ENCODE peak calls at places on chromosomes 6 and 20, in seven cellular contexts. A is AG08396; K is hypothalamus; G is NCI-H1694; E is ureter; F is dorsolateral prefrontal cortex; C is CD4-positive, alpha-beta T cell. Z is an unnamed sample.
A peak's percentile ranks its signal among the peaks of the same experiment; 100 is the strongest.

GRCh38 chr6:5087389-5087788 is 2.2 kb downstream of the PPP1R3G start:
- DNase-seq in A (no peak), C (no peak), E (no peak), G (no peak), K (no peak), F (peak; percentile 36), Z (peak; percentile 27)

GRCh38 chr6:15922510-15923307 is 206.2 kb upstream of the MYLIP start:
- DNase-seq in E (no peak), C (no peak), A (peak; percentile 7), G (no peak), F (no peak), K (no peak), Z (no peak)

GRCh38 chr6:168089186-168090063 is 10.4 kb upstream of the FRMD1 start:
- DNase-seq in F (no peak), G (no peak), C (no peak), A (no peak), E (no peak), K (no peak), Z (no peak)

GRCh38 chr20:21719592-21720214 is 14.2 kb downstream of the PAX1 start:
- DNase-seq in A (peak; percentile 70), E (peak; percentile 72), F (peak; percentile 85), G (peak; percentile 42), C (no peak), K (no peak), Z (peak; percentile 19)

GRCh38 chr6:37566209-37566859 is 66.6 kb upstream of the CCDC167 start:
- DNase-seq in E (no peak), C (peak; percentile 78), K (no peak), A (peak; percentile 82), G (peak; percentile 69), F (peak; percentile 63), Z (no peak)

GRCh38 chr20:15555913-15556312 is 1017.3 kb downstream of the KIF16B start:
- DNase-seq in G (peak; percentile 28), A (no peak), K (no peak), E (no peak), C (no peak), F (no peak), Z (no peak)

GRCh38 chr6:136920858-136921520 is 1.1 kb upstream of the SLC35D3 start:
- DNase-seq in E (no peak), A (peak; percentile 36), F (no peak), C (no peak), K (no peak), G (no peak), Z (no peak)

GRCh38 chr6:89952696-89953095 is 58.4 kb downstream of the GJA10 start:
- DNase-seq in E (no peak), A (no peak), K (no peak), F (no peak), G (no peak), C (peak; percentile 48), Z (no peak)

GRCh38 chr6:45736134-45736533 is 279.5 kb downstream of the CLIC5 start:
- DNase-seq in A (no peak), F (no peak), K (no peak), G (no peak), C (no peak), E (no peak), Z (no peak)

GRCh38 chr6:31037692-31038091 is 27.4 kb downstream of the MUC22 start:
- DNase-seq in F (peak; percentile 44), K (no peak), C (no peak), E (no peak), G (no peak), A (peak; percentile 64), Z (no peak)

GRCh38 chr20:32626859-32627636 is 41.9 kb upstream of the NOL4L start:
- DNase-seq in G (no peak), C (peak; percentile 7), K (no peak), E (no peak), A (no peak), F (peak; percentile 65), Z (peak; percentile 65)

GRCh38 chr20:63698739-63699465 is 2.5 kb downstream of the TNFRSF6B start:
- DNase-seq in G (no peak), C (no peak), E (no peak), A (peak; percentile 94), F (no peak), K (no peak), Z (no peak)

GRCh38 chr6:10030942-10031537 is 383.8 kb downstream of the TFAP2A start:
- DNase-seq in C (no peak), A (no peak), G (peak; percentile 29), E (no peak), F (no peak), K (no peak), Z (no peak)

GRCh38 chr6:104253236-104253635 is 606.5 kb downstream of the HACE1 start:
- DNase-seq in K (no peak), A (no peak), G (no peak), E (no peak), F (no peak), C (no peak), Z (no peak)

GRCh38 chr20:25336561-25337422 is 53.8 kb downstream of the ABHD12 start:
- DNase-seq in E (peak; percentile 54), A (no peak), G (no peak), C (no peak), K (no peak), F (peak; percentile 57), Z (no peak)

GRCh38 chr6:4066029-4066755 is 12.7 kb downstream of the FAM217A start:
- DNase-seq in F (no peak), G (no peak), A (no peak), E (no peak), C (no peak), K (no peak), Z (no peak)

GRCh38 chr20:57459278-57459677 is 65.7 kb downstream of the CTCFL start:
- DNase-seq in K (no peak), F (peak; percentile 26), G (no peak), C (no peak), A (no peak), E (no peak), Z (no peak)

GRCh38 chr6:157964139-157964538 is 17.5 kb upstream of the SYNJ2 start:
- DNase-seq in E (no peak), G (no peak), C (no peak), A (no peak), F (no peak), K (no peak), Z (no peak)

GRCh38 chr6:7922596-7922995 is 12.0 kb upstream of the TXNDC5 start:
- DNase-seq in A (no peak), F (no peak), E (no peak), C (no peak), G (no peak), K (no peak), Z (no peak)

GRCh38 chr6:125659887-125660286 is 89.5 kb upstream of the HEY2 start:
- DNase-seq in G (no peak), E (no peak), F (no peak), C (no peak), A (no peak), K (no peak), Z (no peak)

GRCh38 chr6:4510906-4511625 is 265.1 kb upstream of the CDYL start:
- DNase-seq in E (no peak), C (no peak), G (no peak), A (no peak), F (no peak), K (no peak), Z (no peak)

GRCh38 chr20:44409132-44409600 is 53.7 kb downstream of the HNF4A start:
- DNase-seq in G (no peak), F (no peak), K (no peak), E (no peak), C (no peak), A (peak; percentile 68), Z (no peak)

GRCh38 chr20:63404129-63405085 is 43.3 kb upstream of the CHRNA4 start:
- DNase-seq in C (no peak), E (no peak), A (no peak), K (no peak), F (no peak), G (no peak), Z (no peak)

GRCh38 chr6:95364016-95364604 is 213.2 kb upstream of the MANEA start:
- DNase-seq in C (no peak), E (no peak), G (peak; percentile 5), A (peak; percentile 4), F (no peak), K (no peak), Z (no peak)

GRCh38 chr6:162726997-162727346 is 594 bp downstream of the PRKN start:
- DNase-seq in F (no peak), K (no peak), E (peak; percentile 47), A (peak; percentile 25), G (no peak), C (no peak), Z (no peak)

Z was measured in nucleus accumbens.